ENCODE peak calls at places on chromosomes 16 and 17, in five cellular contexts. P is MV-4-11; D is amniotic stem cell; I is activated T-helper 1 cell treated with anti-CD3 and anti-CD28 coated beads, Interleukin-2, amount 50 U/mL, for 16 hours; G is AG04449. X is an unnamed sample.

GRCh38 chr16:23092072-23092800 is 57.0 kb downstream of the USP31 start:
- DNase-seq in P (no peak), D (no peak), I (no peak), G (no peak), X (no peak)

GRCh38 chr17:36755586-36755985 is 154.2 kb downstream of the MRM1 start:
- DNase-seq in P (no peak), D (no peak), I (no peak), G (no peak), X (no peak)

GRCh38 chr17:61322316-61323014 is 77.2 kb upstream of the TBX2 start:
- DNase-seq in P (no peak), D (no peak), I (no peak), G (no peak), X (no peak)

GRCh38 chr17:10624966-10625365 is 32.1 kb downstream of the MYH3 start:
- DNase-seq in P (no peak), D (no peak), I (no peak), G (no peak), X (no peak)

GRCh38 chr16:51666821-51667220 is 515.8 kb upstream of the SALL1 start:
- DNase-seq in P (no peak), D (no peak), I (no peak), G (no peak), X (no peak)

GRCh38 chr16:82641336-82641984 is 14.7 kb downstream of the CDH13 start:
- DNase-seq in P (no peak), D (no peak), I (no peak), G (no peak), X (no peak)

GRCh38 chr17:28878981-28879380 is 18.6 kb downstream of the FLOT2 start:
- DNase-seq in P (peak; percentile 19), D (no peak), I (no peak), G (no peak), X (no peak)

GRCh38 chr17:13561606-13562270 is 40.0 kb downstream of the HS3ST3A1 start:
- DNase-seq in P (no peak), D (no peak), I (no peak), G (no peak), X (no peak)

GRCh38 chr17:68074279-68074678 is 38.7 kb downstream of the KPNA2 start:
- DNase-seq in P (no peak), D (no peak), I (no peak), G (no peak), X (no peak)

GRCh38 chr16:89049484-89050118 is 44.1 kb upstream of the ACSF3 start:
- DNase-seq in P (no peak), D (no peak), I (no peak), G (no peak), X (no peak)

GRCh38 chr16:80620656-80621605 is 80.1 kb downstream of the DYNLRB2 start:
- DNase-seq in P (no peak), D (no peak), I (no peak), G (no peak), X (no peak)